ENCODE peak calls at places on chromosomes 11 and 22, in seven cellular contexts. Z is activated CD4-positive, CD25-positive, alpha-beta regulatory T cell treated with anti-CD3 and anti-CD28 coated beads, Interleukin-2, amount 50 U/mL, for 72 hours; S is T-helper 9 cell; P is BE2C; W is natural killer cell; B is AG09319; H is mucosa of gallbladder. K is an unnamed sample.

GRCh38 chr11:47349521-47350095 is 2.9 kb downstream of the MYBPC3 start:
- DNase-seq in Z (no peak), S (no peak), P (no peak), W (no peak), B (no peak), H (no peak), K (no peak)

GRCh38 chr11:64656797-64657196 is 65.8 kb downstream of the SLC22A12 start:
- DNase-seq in Z (no peak), S (no peak), P (peak; percentile 51), W (no peak), B (no peak), H (no peak), K (no peak)

GRCh38 chr22:36201630-36202312 is at the start of gene APOL4:
- DNase-seq in Z (no peak), S (no peak), P (peak; percentile 35), W (no peak), B (no peak), H (peak; percentile 64), K (peak; percentile 92)

GRCh38 chr22:38716827-38717226 is 11.1 kb downstream of the GTPBP1 start:
- DNase-seq in Z (no peak), S (no peak), P (no peak), W (no peak), B (no peak), H (no peak), K (peak; percentile 55)

GRCh38 chr11:71133946-71134345 is 118.4 kb downstream of the SHANK2 start:
- DNase-seq in Z (no peak), S (no peak), P (no peak), W (no peak), B (no peak), H (no peak), K (no peak)

GRCh38 chr22:42384506-42384905 is 47.7 kb downstream of the NFAM1 start:
- DNase-seq in Z (no peak), S (no peak), P (no peak), W (no peak), B (no peak), H (no peak), K (no peak)

GRCh38 chr22:37472418-37473006 is 13.7 kb downstream of the MFNG start:
- DNase-seq in Z (no peak), S (peak; percentile 44), P (peak; percentile 60), W (no peak), B (no peak), H (no peak), K (no peak)

GRCh38 chr11:103609117-103610066 is 427.0 kb upstream of the DDI1 start:
- DNase-seq in Z (no peak), S (no peak), P (no peak), W (no peak), B (peak; percentile 52), H (no peak), K (no peak)

GRCh38 chr11:130156108-130157022 is 3.2 kb upstream of the ST14 start:
- DNase-seq in Z (no peak), S (no peak), P (no peak), W (no peak), B (no peak), H (no peak), K (no peak)

GRCh38 chr22:43391306-43391705 is 20.5 kb upstream of the MPPED1 start:
- DNase-seq in Z (no peak), S (no peak), P (no peak), W (no peak), B (no peak), H (no peak), K (no peak)

GRCh38 chr22:27260087-27260730 is 541.3 kb downstream of the MN1 start:
- DNase-seq in Z (no peak), S (no peak), P (no peak), W (no peak), B (no peak), H (no peak), K (no peak)

GRCh38 chr11:66289548-66290331 is 797 bp upstream of the YIF1A start:
- DNase-seq in Z (peak; percentile 81), S (peak; percentile 71), P (no peak), W (peak; percentile 63), B (peak; percentile 45), H (peak; percentile 77), K (peak; percentile 89)

GRCh38 chr22:31451709-31452571 is 37.7 kb downstream of the EIF4ENIF1 start:
- DNase-seq in Z (no peak), S (no peak), P (no peak), W (no peak), B (peak; percentile 12), H (no peak), K (no peak)

GRCh38 chr11:73538381-73538872 is 59.5 kb downstream of the FAM168A start:
- DNase-seq in Z (no peak), S (no peak), P (peak; percentile 35), W (no peak), B (no peak), H (no peak), K (no peak)

GRCh38 chr22:49953027-49953679 is 7.4 kb upstream of the PIM3 start:
- DNase-seq in Z (no peak), S (no peak), P (no peak), W (no peak), B (no peak), H (no peak), K (no peak)

GRCh38 chr22:39985383-39986045 is 9.2 kb upstream of the FAM83F start:
- DNase-seq in Z (no peak), S (no peak), P (no peak), W (no peak), B (no peak), H (no peak), K (no peak)

GRCh38 chr11:134445601-134446325 is 33.7 kb upstream of the B3GAT1 start:
- DNase-seq in Z (no peak), S (no peak), P (no peak), W (no peak), B (no peak), H (no peak), K (no peak)

GRCh38 chr11:63629426-63629825 is 15.2 kb upstream of the PLAAT3 start:
- DNase-seq in Z (no peak), S (no peak), P (no peak), W (no peak), B (no peak), H (no peak), K (no peak)

GRCh38 chr11:78138281-78138680 is 1.1 kb downstream of the ALG8 start:
- DNase-seq in Z (no peak), S (no peak), P (no peak), W (no peak), B (no peak), H (no peak), K (no peak)

K was measured in suprapubic skin.